ENCODE peak calls at places on chromosomes 5 and 9, in eight cellular contexts. N, I, X, L, D, T, C and Z are unnamed samples.

GRCh38 chr5:20041326-20041977 is 53.5 kb upstream of the CDH18 start:
- DNase-seq in T (no peak), L (no peak), D (no peak), N (no peak), C (no peak), I (no peak), X (no peak), Z (no peak)

GRCh38 chr5:106241409-106241808 is 1429.3 kb downstream of the EFNA5 start:
- DNase-seq in D (no peak), N (no peak), X (no peak), L (no peak), C (no peak), T (no peak), I (no peak), Z (no peak)

GRCh38 chr9:89850633-89851325 is 246.0 kb downstream of the GADD45G start:
- DNase-seq in C (no peak), N (no peak), X (no peak), L (peak; percentile 32), D (no peak), I (no peak), T (peak; percentile 82), Z (peak; percentile 53)

GRCh38 chr9:98002808-98003207 is 19.7 kb downstream of the ANP32B start:
- DNase-seq in N (no peak), D (no peak), X (no peak), T (no peak), L (no peak), I (no peak), C (no peak), Z (no peak)

GRCh38 chr5:73789851-73790281 is 163.9 kb downstream of the ARHGEF28 start:
- DNase-seq in D (no peak), N (no peak), X (no peak), L (no peak), T (no peak), I (no peak), C (no peak), Z (no peak)

GRCh38 chr5:168269950-168270349 is 21.5 kb upstream of the WWC1 start:
- DNase-seq in C (no peak), I (no peak), T (no peak), D (no peak), N (no peak), L (no peak), X (no peak), Z (no peak)

GRCh38 chr9:84101892-84102632 is 121.5 kb downstream of the RMI1 start:
- DNase-seq in T (no peak), C (no peak), L (no peak), N (no peak), D (no peak), I (no peak), X (no peak), Z (no peak)

GRCh38 chr5:68171101-68171558 is 44.4 kb upstream of the PIK3R1 start:
- DNase-seq in I (no peak), C (peak; percentile 83), X (no peak), T (peak; percentile 58), D (no peak), N (no peak), L (no peak), Z (peak; percentile 47)

GRCh38 chr5:98170994-98171393 is 602.5 kb upstream of the RGMB start:
- DNase-seq in D (no peak), X (no peak), T (no peak), L (no peak), N (no peak), I (no peak), C (no peak), Z (no peak)

GRCh38 chr9:108724669-108725068 is 131.1 kb downstream of the ACTL7B start:
- DNase-seq in C (no peak), I (no peak), T (no peak), D (no peak), N (no peak), L (no peak), X (no peak), Z (no peak)

GRCh38 chr9:103169798-103170197 is 174.7 kb downstream of the CYLC2 start:
- DNase-seq in I (no peak), C (no peak), T (no peak), N (no peak), L (no peak), D (no peak), X (no peak), Z (no peak)

GRCh38 chr5:167916706-167917105 is 374.7 kb upstream of the WWC1 start:
- DNase-seq in I (no peak), N (no peak), D (no peak), X (no peak), C (no peak), T (peak; percentile 76), L (peak; percentile 8), Z (no peak)

GRCh38 chr9:134165357-134166315 is 1.3 kb upstream of the RNU6ATAC start:
- DNase-seq in I (no peak), X (peak; percentile 18), L (peak; percentile 56), D (no peak), N (peak; percentile 11), C (peak; percentile 60), T (no peak), Z (peak; percentile 67)

GRCh38 chr5:15520856-15521255 is 20.9 kb downstream of the FBXL7 start:
- DNase-seq in X (no peak), D (no peak), I (no peak), L (no peak), N (no peak), T (no peak), C (no peak), Z (no peak)

GRCh38 chr9:111926421-111926875 is 29.8 kb downstream of the UGCG start:
- DNase-seq in T (no peak), N (no peak), X (peak; percentile 34), I (peak; percentile 53), C (no peak), L (peak; percentile 44), D (peak; percentile 99), Z (peak; percentile 53)

GRCh38 chr5:35212006-35212982 is 18.0 kb downstream of the PRLR start:
- DNase-seq in X (no peak), C (no peak), D (no peak), L (no peak), I (no peak), T (no peak), N (no peak), Z (no peak)

GRCh38 chr9:13292158-13292557 is 12.7 kb upstream of the MPDZ start:
- DNase-seq in N (no peak), X (no peak), L (no peak), I (no peak), T (no peak), D (no peak), C (no peak), Z (no peak)

GRCh38 chr5:124231240-124231639 is 515.2 kb downstream of the ZNF608 start:
- DNase-seq in N (no peak), L (no peak), T (no peak), X (no peak), D (no peak), C (no peak), I (no peak), Z (no peak)

GRCh38 chr5:145479862-145480261 is 355.3 kb downstream of the PRELID2 start:
- DNase-seq in D (no peak), T (peak; percentile 22), X (no peak), L (no peak), I (no peak), C (no peak), N (no peak), Z (no peak)

GRCh38 chr5:944992-945685 is 52.5 kb downstream of the TRIP13 start:
- DNase-seq in L (no peak), I (no peak), X (no peak), C (no peak), D (no peak), T (no peak), N (no peak), Z (no peak)

GRCh38 chr5:41858890-41859289 is 11.3 kb downstream of the OXCT1 start:
- DNase-seq in D (no peak), L (no peak), T (no peak), N (no peak), I (no peak), X (no peak), C (no peak), Z (no peak)

GRCh38 chr5:103119067-103119764 is 722 bp downstream of the GIN1 start:
- DNase-seq in D (peak; percentile 47), N (no peak), T (no peak), L (no peak), I (no peak), C (no peak), X (no peak), Z (no peak)

GRCh38 chr5:177510567-177511053 is 984 bp upstream of the DOK3 start:
- DNase-seq in C (peak; percentile 51), X (no peak), N (no peak), I (no peak), L (no peak), D (peak; percentile 85), T (no peak), Z (peak; percentile 86)

GRCh38 chr5:43274435-43275114 is 38.6 kb downstream of the HMGCS1 start:
- DNase-seq in I (no peak), N (no peak), X (no peak), C (peak; percentile 61), T (no peak), L (no peak), D (no peak), Z (no peak)

GRCh38 chr9:125460883-125461475 is 199.4 kb downstream of the GAPVD1 start:
- DNase-seq in N (no peak), T (peak; percentile 47), I (no peak), D (no peak), L (no peak), X (no peak), C (peak; percentile 82), Z (no peak)

GRCh38 chr5:134004626-134005414 is at the start of gene VDAC1:
- DNase-seq in T (peak; percentile 98), L (peak; percentile 81), D (peak; percentile 71), X (peak; percentile 83), I (peak; percentile 93), C (peak; percentile 87), N (peak; percentile 68), Z (peak; percentile 89)

GRCh38 chr9:121684381-121685145 is 33.1 kb downstream of the DAB2IP start:
- DNase-seq in N (no peak), D (peak; percentile 12), X (no peak), L (peak; percentile 69), C (peak; percentile 66), T (peak; percentile 75), I (no peak), Z (peak; percentile 64)

GRCh38 chr5:133225671-133226152 is 173.9 kb downstream of the HSPA4 start:
- DNase-seq in T (no peak), D (no peak), N (no peak), C (no peak), L (peak; percentile 29), X (no peak), I (no peak), Z (no peak)